ENCODE peak calls at places on chromosome 6, in ten cellular contexts. One of them, this sample, is unnamed.

GRCh38 chr6:119183457-119183856 is 105.0 kb upstream of the FAM184A start:
- DNase-seq in epithelial cell of prostate: no peak
- DNase-seq in amygdala: no peak
- DNase-seq in AML-193: no peak
- DNase-seq in HFF-Myc: no peak
- DNase-seq in T-helper 17 cell: no peak
- DNase-seq in activated CD8-positive, alpha-beta memory T cell treated with anti-CD3 and anti-CD28 coated beads, Interleukin-2, amount 50 U/mL, for 48 hours: no peak
- DNase-seq in astrocyte of the cerebellum: no peak
- DNase-seq in iris pigment epithelial cell: no peak
- DNase-seq in cardiac muscle cell: no peak
- DNase-seq in this sample: no peak

GRCh38 chr6:18260448-18261106 is 3.8 kb downstream of the DEK start:
- DNase-seq in epithelial cell of prostate: no peak
- DNase-seq in amygdala: no peak
- DNase-seq in AML-193: peak
- DNase-seq in HFF-Myc: no peak
- DNase-seq in T-helper 17 cell: no peak
- DNase-seq in activated CD8-positive, alpha-beta memory T cell treated with anti-CD3 and anti-CD28 coated beads, Interleukin-2, amount 50 U/mL, for 48 hours: no peak
- DNase-seq in astrocyte of the cerebellum: no peak
- DNase-seq in iris pigment epithelial cell: peak
- DNase-seq in cardiac muscle cell: no peak
- DNase-seq in this sample: peak

GRCh38 chr6:84568971-84569370 is 195.4 kb downstream of the TBX18 start:
- DNase-seq in epithelial cell of prostate: no peak
- DNase-seq in amygdala: no peak
- DNase-seq in AML-193: no peak
- DNase-seq in HFF-Myc: no peak
- DNase-seq in T-helper 17 cell: no peak
- DNase-seq in activated CD8-positive, alpha-beta memory T cell treated with anti-CD3 and anti-CD28 coated beads, Interleukin-2, amount 50 U/mL, for 48 hours: no peak
- DNase-seq in astrocyte of the cerebellum: peak
- DNase-seq in iris pigment epithelial cell: peak
- DNase-seq in cardiac muscle cell: no peak
- DNase-seq in this sample: no peak

GRCh38 chr6:148251286-148251685 is 91.4 kb upstream of the SASH1 start:
- DNase-seq in epithelial cell of prostate: no peak
- DNase-seq in amygdala: no peak
- DNase-seq in AML-193: peak
- DNase-seq in HFF-Myc: peak
- DNase-seq in T-helper 17 cell: no peak
- DNase-seq in activated CD8-positive, alpha-beta memory T cell treated with anti-CD3 and anti-CD28 coated beads, Interleukin-2, amount 50 U/mL, for 48 hours: no peak
- DNase-seq in astrocyte of the cerebellum: peak
- DNase-seq in iris pigment epithelial cell: peak
- DNase-seq in cardiac muscle cell: peak
- DNase-seq in this sample: no peak

GRCh38 chr6:15349379-15349778 is 103.5 kb downstream of the JARID2 start:
- DNase-seq in epithelial cell of prostate: no peak
- DNase-seq in amygdala: no peak
- DNase-seq in AML-193: no peak
- DNase-seq in HFF-Myc: no peak
- DNase-seq in T-helper 17 cell: no peak
- DNase-seq in activated CD8-positive, alpha-beta memory T cell treated with anti-CD3 and anti-CD28 coated beads, Interleukin-2, amount 50 U/mL, for 48 hours: no peak
- DNase-seq in astrocyte of the cerebellum: no peak
- DNase-seq in iris pigment epithelial cell: no peak
- DNase-seq in cardiac muscle cell: no peak
- DNase-seq in this sample: no peak

GRCh38 chr6:112013051-112013450 is 40.9 kb upstream of the CCN6 start:
- DNase-seq in epithelial cell of prostate: no peak
- DNase-seq in amygdala: no peak
- DNase-seq in AML-193: no peak
- DNase-seq in HFF-Myc: no peak
- DNase-seq in T-helper 17 cell: no peak
- DNase-seq in activated CD8-positive, alpha-beta memory T cell treated with anti-CD3 and anti-CD28 coated beads, Interleukin-2, amount 50 U/mL, for 48 hours: no peak
- DNase-seq in astrocyte of the cerebellum: no peak
- DNase-seq in iris pigment epithelial cell: no peak
- DNase-seq in cardiac muscle cell: no peak
- DNase-seq in this sample: no peak

GRCh38 chr6:169933251-169933821 is 181.9 kb downstream of the ERMARD start:
- DNase-seq in epithelial cell of prostate: no peak
- DNase-seq in amygdala: no peak
- DNase-seq in AML-193: no peak
- DNase-seq in HFF-Myc: no peak
- DNase-seq in T-helper 17 cell: no peak
- DNase-seq in activated CD8-positive, alpha-beta memory T cell treated with anti-CD3 and anti-CD28 coated beads, Interleukin-2, amount 50 U/mL, for 48 hours: no peak
- DNase-seq in astrocyte of the cerebellum: no peak
- DNase-seq in iris pigment epithelial cell: no peak
- DNase-seq in cardiac muscle cell: no peak
- DNase-seq in this sample: no peak

GRCh38 chr6:39906318-39906761 is 27.9 kb downstream of the MOCS1 start:
- DNase-seq in epithelial cell of prostate: no peak
- DNase-seq in amygdala: no peak
- DNase-seq in AML-193: no peak
- DNase-seq in HFF-Myc: no peak
- DNase-seq in T-helper 17 cell: no peak
- DNase-seq in activated CD8-positive, alpha-beta memory T cell treated with anti-CD3 and anti-CD28 coated beads, Interleukin-2, amount 50 U/mL, for 48 hours: no peak
- DNase-seq in astrocyte of the cerebellum: no peak
- DNase-seq in iris pigment epithelial cell: no peak
- DNase-seq in cardiac muscle cell: no peak
- DNase-seq in this sample: no peak